ENCODE peak calls at places on chromosomes 3 and 15, in eight cellular contexts. R is HCT116, M is H1, C is GM12878, I is SK-N-SH, D is K562, Q is HepG2, H is endothelial cell of umbilical vein. G is an unnamed sample.

GRCh38 chr3:44906997-44907396 is 32.6 kb downstream of the TGM4 start:
- DNase-seq in I (no peak), C (no peak), Q (no peak), R (no peak), M (no peak), H (no peak), D (no peak), G (no peak)

GRCh38 chr3:149538371-149538770 is 63.9 kb downstream of the TM4SF4 start:
- DNase-seq in I (no peak), Q (no peak), M (no peak), D (no peak), H (no peak), C (no peak), R (no peak), G (no peak)

GRCh38 chr3:194906229-194906629 is 220.5 kb downstream of the FAM43A start:
- DNase-seq in D (no peak), C (no peak), I (no peak), H (peak; percentile 71), M (no peak), Q (peak; percentile 29), R (no peak), G (no peak)

GRCh38 chr3:177852001-177852400 is 654.7 kb upstream of the TBL1XR1 start:
- DNase-seq in I (no peak), D (no peak), M (no peak), Q (peak; percentile 3), R (no peak), C (no peak), H (no peak), G (no peak)

GRCh38 chr15:73240864-73241499 is 127.8 kb downstream of the HCN4 start:
- DNase-seq in Q (peak; percentile 59), I (peak; percentile 47), R (peak; percentile 61), C (peak; percentile 28), H (peak; percentile 66), D (peak; percentile 62), M (no peak), G (peak; percentile 45)

GRCh38 chr3:136929984-136930671 is 27.7 kb upstream of the IL20RB start:
- DNase-seq in D (no peak), M (no peak), C (no peak), R (no peak), I (no peak), H (no peak), Q (no peak), G (no peak)

GRCh38 chr3:49606427-49606826 is 52.1 kb downstream of the BSN start:
- DNase-seq in D (no peak), R (no peak), H (no peak), C (no peak), Q (no peak), I (no peak), M (no peak), G (no peak)

GRCh38 chr3:57757642-57758297 is 1.7 kb downstream of the SLMAP start:
- DNase-seq in I (peak; percentile 17), M (no peak), Q (peak; percentile 43), C (no peak), D (no peak), H (peak; percentile 39), R (no peak), G (no peak)

GRCh38 chr15:41494922-41495735 is 1.5 kb downstream of the ITPKA start:
- DNase-seq in I (no peak), H (no peak), Q (no peak), D (no peak), M (no peak), C (no peak), R (no peak), G (no peak)

GRCh38 chr3:171828852-171829770 is 14.0 kb upstream of the TMEM212 start:
- DNase-seq in Q (no peak), I (no peak), R (no peak), D (no peak), M (no peak), C (no peak), H (peak; percentile 74), G (no peak)

GRCh38 chr3:98398513-98398912 is 8.0 kb downstream of the OR5K3 start:
- DNase-seq in D (no peak), I (no peak), C (no peak), H (no peak), M (no peak), R (no peak), Q (no peak), G (no peak)

GRCh38 chr3:107065094-107065861 is 312.0 kb upstream of the CCDC54 start:
- DNase-seq in C (no peak), D (no peak), H (peak; percentile 13), R (no peak), I (peak; percentile 4), M (no peak), Q (no peak), G (no peak)

GRCh38 chr15:25900901-25901300 is 37.8 kb upstream of the ATP10A start:
- DNase-seq in H (no peak), M (no peak), Q (no peak), D (no peak), R (no peak), C (no peak), I (no peak), G (no peak)

GRCh38 chr15:25899870-25900269 is 36.7 kb upstream of the ATP10A start:
- DNase-seq in R (no peak), C (no peak), M (no peak), H (no peak), D (no peak), Q (no peak), I (no peak), G (no peak)

GRCh38 chr15:25903024-25903581 is 40.0 kb upstream of the ATP10A start:
- DNase-seq in R (no peak), M (no peak), Q (no peak), I (no peak), H (no peak), C (no peak), D (no peak), G (no peak)

GRCh38 chr15:25901841-25902610 is 38.9 kb upstream of the ATP10A start:
- DNase-seq in D (no peak), Q (no peak), R (no peak), H (no peak), M (no peak), C (no peak), I (no peak), G (no peak)

GRCh38 chr15:25900426-25900825 is 37.3 kb upstream of the ATP10A start:
- DNase-seq in I (no peak), D (no peak), R (no peak), Q (no peak), M (no peak), C (no peak), H (no peak), G (no peak)
- H3K27ac ChIP-seq in I (no peak overlapping the region), D (no peak overlapping the region), R (no peak overlapping the region), Q (no peak overlapping the region), M (no peak overlapping the region), C (no peak overlapping the region), H (no peak overlapping the region), G (no peak overlapping the region)

GRCh38 chr3:112958749-112959560 is 15.9 kb downstream of the CD200R1 start:
- DNase-seq in Q (no peak), C (no peak), H (no peak), D (no peak), M (no peak), R (no peak), I (no peak), G (peak; percentile 22)
- TF ChIP-seq POLR2AphosphoS5 in Q (no peak), C (no peak), H (no peak), D (no peak), M (no peak), R (no peak), I (no peak), G (no peak)

GRCh38 chr3:152323834-152324233 is 55.1 kb downstream of the MBNL1 start:
- DNase-seq in H (peak; percentile 60), I (no peak), C (peak; percentile 62), R (no peak), D (no peak), Q (no peak), M (no peak), G (no peak)
- H3K9ac ChIP-seq in H (no peak overlapping the region), I (no peak overlapping the region), C (no peak overlapping the region), R (no peak overlapping the region), D (no peak overlapping the region), Q (no peak overlapping the region), M (no peak overlapping the region), G (no peak overlapping the region)

DNA sequence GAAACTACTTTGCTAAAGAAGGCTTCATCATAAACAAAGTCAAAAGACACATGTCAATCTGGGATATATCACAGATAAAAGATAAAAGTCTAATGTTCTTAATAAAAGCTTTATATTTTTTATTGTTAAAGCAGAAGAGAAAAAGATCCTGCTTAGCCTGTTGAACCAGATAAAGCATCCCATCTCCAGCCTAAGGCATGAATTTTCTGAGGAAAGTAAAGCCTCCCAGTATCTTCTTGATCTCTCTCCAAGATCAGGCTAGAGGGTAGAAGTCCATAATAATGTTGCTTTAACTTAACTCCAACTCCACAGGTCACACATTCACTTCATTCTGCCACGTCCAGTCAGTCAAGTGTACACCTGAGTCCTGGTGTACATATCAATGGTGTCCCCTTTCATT is 14.2 kb downstream of the ARL14 start:
- DNase-seq in D (no peak), H (no peak), Q (no peak), I (no peak), C (no peak), M (no peak), R (no peak), G (no peak)
- H3K27ac ChIP-seq in D (no peak overlapping the region), H (no peak overlapping the region), Q (no peak overlapping the region), I (no peak overlapping the region), C (no peak overlapping the region), M (no peak overlapping the region), R (no peak overlapping the region), G (no peak overlapping the region)

GRCh38 chr15:80710635-80711553 is 15.8 kb downstream of the ABHD17C start:
- DNase-seq in I (no peak), D (no peak), R (no peak), H (no peak), Q (no peak), M (no peak), C (peak; percentile 41), G (no peak)

GRCh38 chr15:80712956-80713355 is 17.8 kb downstream of the ABHD17C start:
- DNase-seq in Q (no peak), D (no peak), H (no peak), C (no peak), I (no peak), M (no peak), R (no peak), G (no peak)

GRCh38 chr15:80706161-80706560 is 11.1 kb downstream of the ABHD17C start:
- DNase-seq in R (no peak), C (no peak), Q (no peak), I (no peak), M (no peak), D (no peak), H (no peak), G (no peak)

GRCh38 chr15:80711886-80712285 is 16.8 kb downstream of the ABHD17C start:
- DNase-seq in D (no peak), I (no peak), Q (no peak), M (no peak), R (no peak), H (no peak), C (no peak), G (no peak)

GRCh38 chr15:80709542-80709941 is 14.4 kb downstream of the ABHD17C start:
- DNase-seq in R (no peak), D (no peak), C (no peak), I (no peak), H (no peak), Q (no peak), M (no peak), G (no peak)
- TF ChIP-seq POLR2AphosphoS5 in R (no peak), D (no peak), C (no peak), I (no peak), H (no peak), Q (no peak), M (no peak), G (no peak)

GRCh38 chr3:81816473-81817260 is 55.2 kb upstream of the GBE1 start:
- DNase-seq in H (no peak), M (no peak), C (peak; percentile 90), R (no peak), D (no peak), I (no peak), Q (no peak), G (no peak)
- H3K9ac ChIP-seq in H (no peak overlapping the region), M (no peak overlapping the region), C (peak overlapping the region; percentile 59), R (no peak overlapping the region), D (no peak overlapping the region), I (no peak overlapping the region), Q (no peak overlapping the region), G (no peak overlapping the region)